ENCODE peak calls at places on chromosomes 13 and 19, in four cellular contexts. E is HCT116, I is thoracic aorta, P is transverse colon. N is an unnamed sample. For H3K4me1, the result is how much of the 10 kb centered on the place peaks cover.

GRCh38 chr13:114112231-114112825 is 20.1 kb downstream of the RASA3 start:
- DNase-seq in E (no peak), I (no peak), P (peak), N (peak)

GRCh38 chr19:54448037-54448773 is 794 bp upstream of the LENG8 start:
- DNase-seq in E (no peak), I (no peak), P (peak), N (peak)

GRCh38 chr13:44767257-44767656 is 191.1 kb upstream of the TSC22D1 start:
- DNase-seq in E (no peak), I (no peak), P (no peak), N (no peak)

GRCh38 chr19:53977991-53978731 is 13.3 kb upstream of the CACNG6 start:
- DNase-seq in E (peak), I (peak), P (no peak), N (no peak)

GRCh38 chr19:23996549-23996948 is 81.9 kb downstream of the ZNF726 start:
- DNase-seq in E (peak), I (no peak), P (no peak), N (no peak)

GRCh38 chr19:29622191-29623070 is 16.3 kb downstream of the POP4 start:
- DNase-seq in E (no peak), I (no peak), P (peak), N (no peak)

GRCh38 chr13:98050041-98050466 is 92.8 kb upstream of the FARP1 start:
- DNase-seq in E (no peak), I (no peak), P (no peak), N (no peak)

GRCh38 chr19:13262450-13262849 is 112.2 kb downstream of the IER2 start:
- DNase-seq in E (no peak), I (no peak), P (no peak), N (peak)

GRCh38 chr13:36769545-36769944 is 49.5 kb upstream of the RFXAP start:
- DNase-seq in E (no peak), I (no peak), P (no peak), N (no peak)

GRCh38 chr19:57466489-57466888 is 9.5 kb upstream of the VN1R1 start:
- DNase-seq in E (no peak), I (no peak), P (no peak), N (no peak)

GRCh38 chr13:38951525-38952313 is 38.9 kb downstream of the STOML3 start:
- DNase-seq in E (no peak), I (no peak), P (peak), N (peak)

GRCh38 chr13:94641432-94641941 is 39.8 kb downstream of the GPR180 start:
- DNase-seq in E (no peak), I (no peak), P (no peak), N (no peak)

GRCh38 chr19:50244695-50245094 is 41.3 kb downstream of the MYH14 start:
- DNase-seq in E (no peak), I (no peak), P (no peak), N (no peak)

GRCh38 chr13:113918981-113919646 is 54.8 kb downstream of the C13orf46 start:
- DNase-seq in E (no peak), I (no peak), P (no peak), N (no peak)

GRCh38 chr19:13160557-13160956 is 10.3 kb downstream of the IER2 start:
- DNase-seq in E (no peak), I (no peak), P (no peak), N (no peak)

GRCh38 chr19:12680034-12680433 is 1.6 kb downstream of the DHPS start:
- DNase-seq in E (no peak), I (no peak), P (no peak), N (no peak)

GRCh38 chr13:36700170-36700569 is 26.4 kb downstream of the SERTM1 start:
- DNase-seq in E (no peak), I (no peak), P (no peak), N (no peak)

GRCh38 chr13:45331981-45332830 is 8.8 kb downstream of the TPT1 start:
- DNase-seq in E (peak), I (no peak), P (no peak), N (no peak)

GRCh38 chr13:98576963-98577822 is at the start of gene STK24:
- DNase-seq in E (no peak), I (no peak), P (peak), N (peak)

GRCh38 chr19:18117364-18117691 is 19.8 kb downstream of the MAST3 start:
- DNase-seq in E (no peak), I (no peak), P (no peak), N (no peak)

GRCh38 chr19:17749912-17750317 is 1.4 kb upstream of the FCHO1 start:
- DNase-seq in E (no peak), I (no peak), P (no peak), N (no peak)

GRCh38 chr19:49094505-49095482 is 9.5 kb downstream of the SNRNP70 start:
- DNase-seq in E (no peak), I (no peak), P (no peak), N (no peak)

GRCh38 chr19:11927227-11927626 is 2.3 kb downstream of the ZNF700 start:
- DNase-seq in E (no peak), I (no peak), P (no peak), N (no peak)

GRCh38 chr13:72737033-72737432 is 9.3 kb downstream of the BORA start:
- DNase-seq in E (no peak), I (no peak), P (no peak), N (no peak)

GRCh38 chr13:38680912-38681311 is 6.0 kb upstream of the FREM2 start:
- DNase-seq in E (no peak), I (no peak), P (no peak), N (no peak)

DNA sequence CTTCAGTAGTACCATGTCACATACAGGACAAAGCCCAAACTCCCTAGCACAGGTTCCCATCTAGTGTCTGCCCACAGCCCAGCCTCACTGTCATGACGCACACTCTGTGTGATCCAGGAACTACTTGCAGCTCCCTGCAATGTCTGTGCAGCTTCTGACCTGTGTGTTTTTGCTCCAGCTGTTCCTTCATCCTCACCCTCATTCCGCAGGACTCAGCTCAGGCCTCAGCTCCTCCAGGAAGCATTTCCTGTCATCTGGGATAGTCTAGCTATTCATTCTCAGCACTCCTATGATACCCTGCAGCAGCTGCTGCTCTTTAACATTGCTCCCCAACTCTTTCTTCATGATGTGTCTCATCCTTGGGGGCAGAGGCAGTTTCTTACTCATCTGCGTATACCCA is 56.1 kb downstream of the ENOX1 start:
- DNase-seq in E (no peak), I (no peak), P (peak), N (no peak)
- H3K4me1 ChIP-seq in E (under half), I (under half), P (under half), N (under half)

GRCh38 chr19:56170261-56170660 is 5.5 kb upstream of the GALP start:
- DNase-seq in E (no peak), I (no peak), P (no peak), N (no peak)
- H3K4me3 ChIP-seq in E (no peak), I (no peak), P (no peak), N (no peak)

GRCh38 chr13:25725104-25725503 is 326.7 kb downstream of the SHISA2 start:
- DNase-seq in E (no peak), I (no peak), P (no peak), N (no peak)
- TF ChIP-seq CTCF in E (no peak), I (no peak), P (no peak), N (no peak)

GRCh38 chr19:45096700-45097099 is 3.7 kb downstream of the PPP1R37 start:
- DNase-seq in E (no peak), I (no peak), P (no peak), N (no peak)

GRCh38 chr19:45094707-45095106 is 1.7 kb downstream of the PPP1R37 start:
- DNase-seq in E (no peak), I (no peak), P (no peak), N (no peak)

GRCh38 chr19:45097450-45097775 is 4.4 kb downstream of the PPP1R37 start:
- DNase-seq in E (no peak), I (no peak), P (no peak), N (no peak)

GRCh38 chr19:45094158-45094557 is 1.2 kb downstream of the PPP1R37 start:
- DNase-seq in E (no peak), I (no peak), P (no peak), N (no peak)

DNA sequence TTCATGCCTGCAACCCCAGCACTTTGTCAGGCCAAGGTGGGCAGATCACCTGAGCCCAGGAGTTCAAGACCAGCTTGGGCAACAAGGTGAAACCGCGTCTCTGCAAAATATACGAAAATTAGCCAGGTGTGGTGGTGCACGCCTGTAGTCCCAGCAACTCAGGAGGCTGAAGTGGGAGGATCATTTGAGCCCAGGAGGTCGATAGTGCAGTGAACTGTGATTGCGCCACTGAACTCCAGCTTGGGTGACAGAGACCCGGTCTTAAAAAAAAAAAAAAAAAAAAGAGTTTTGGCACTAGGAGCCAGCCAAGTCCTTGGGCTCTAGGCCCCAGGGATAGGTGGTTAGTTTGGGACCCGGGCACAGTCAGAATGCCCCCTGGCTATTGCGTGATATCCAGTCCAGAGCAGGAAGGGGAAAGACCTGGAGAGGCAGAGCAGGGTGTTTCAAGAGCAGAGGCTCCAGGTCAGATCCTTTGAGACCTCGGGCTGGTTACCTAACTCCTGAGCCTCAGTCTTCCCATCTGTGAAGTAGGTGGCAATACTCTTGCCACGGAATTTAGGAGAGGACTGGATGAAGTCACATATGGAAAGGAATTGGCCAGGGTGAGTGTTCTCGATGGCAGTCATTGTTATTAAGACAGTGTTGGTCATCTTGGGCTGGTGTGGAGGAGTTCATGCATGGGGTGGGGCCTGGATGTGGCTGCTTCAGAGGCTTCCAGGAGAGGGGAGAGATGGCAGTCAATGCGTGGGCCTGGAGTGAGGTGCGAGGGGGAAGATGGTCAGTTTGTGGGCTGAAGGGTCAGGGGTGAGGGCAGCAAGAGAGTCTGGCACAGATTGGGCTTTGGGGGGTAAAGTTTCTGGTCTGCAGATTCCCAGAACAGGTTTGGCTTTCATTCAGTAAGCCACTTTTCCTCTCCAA is 2.8 kb downstream of the PPP1R37 start:
- DNase-seq in E (no peak), I (no peak), P (no peak), N (no peak)
- H3K4me1 ChIP-seq in E (under half), I (under half), P (under half), N (under half)

GRCh38 chr19:3365447-3366103 is 808 bp upstream of the NFIC start:
- DNase-seq in E (peak), I (no peak), P (peak), N (peak)

GRCh38 chr19:3365093-3365446 is 1.3 kb upstream of the NFIC start:
- DNase-seq in E (no peak), I (no peak), P (no peak), N (no peak)

GRCh38 chr19:3367572-3368440 is 1.4 kb downstream of the NFIC start:
- DNase-seq in E (no peak), I (no peak), P (no peak), N (no peak)

GRCh38 chr19:3366761-3367571 is 583 bp downstream of the NFIC start:
- DNase-seq in E (no peak), I (no peak), P (peak), N (peak)

GRCh38 chr19:3366104-3366760 is at the start of gene NFIC:
- DNase-seq in E (peak), I (no peak), P (peak), N (peak)
- H3K4me3 ChIP-seq in E (peak), I (peak), P (peak), N (peak)

GRCh38 chr13:78201411-78201810 is 282.8 kb upstream of the EDNRB start:
- DNase-seq in E (no peak), I (no peak), P (no peak), N (no peak)
- TF ChIP-seq CTCF in E (no peak), I (no peak), P (no peak), N (no peak)

DNA sequence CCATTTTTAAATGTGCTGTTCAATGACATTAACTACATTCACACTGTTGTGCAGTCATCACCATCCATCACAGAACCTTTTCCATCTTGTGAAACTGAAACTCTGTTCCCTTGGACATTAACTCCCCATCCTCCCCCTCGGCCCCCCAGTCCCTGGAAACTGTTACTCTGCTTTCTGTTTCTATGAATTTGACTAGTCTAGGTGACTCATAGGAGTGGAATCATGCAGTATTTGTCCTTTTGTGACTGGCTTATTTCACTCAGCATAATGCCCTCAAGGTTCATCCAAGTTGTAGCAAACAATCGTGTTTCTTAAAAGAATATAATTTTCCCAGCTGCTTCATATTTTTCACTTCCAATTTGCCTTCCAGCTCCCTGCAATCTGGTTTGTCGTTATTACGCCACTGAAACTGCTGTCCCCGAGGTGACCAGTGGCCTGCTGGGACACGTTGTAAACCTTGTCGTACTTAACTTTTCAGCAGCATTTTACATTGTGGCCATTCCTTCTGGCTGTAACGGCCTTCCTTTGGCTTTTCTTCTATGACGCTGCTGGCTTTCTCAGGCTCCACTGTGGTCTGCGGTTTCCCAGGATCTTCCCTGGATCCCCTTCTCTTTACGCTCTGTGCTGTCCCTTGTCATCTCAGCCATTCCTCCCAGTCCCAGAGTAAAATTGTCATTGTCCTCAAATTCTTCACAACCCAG is 74.0 kb downstream of the DHRS12 start:
- DNase-seq in E (no peak), I (peak), P (peak), N (no peak)
- H3K4me1 ChIP-seq in E (under half), I (half or more), P (under half), N (under half)

GRCh38 chr13:99967498-99967883 is 4.1 kb downstream of the ZIC5 start:
- DNase-seq in E (no peak), I (no peak), P (no peak), N (no peak)
- H3K4me3 ChIP-seq in E (peak), I (no peak), P (no peak), N (no peak)